ENCODE peak calls at places on chromosomes 16 and 17, in ten cellular contexts. J is bronchial epithelial cell; A is amniotic stem cell; O is EH; C is stimulated activated CD4-positive, alpha-beta T cell treated with anti-CD3 and anti-CD28 coated beads, Interleukin-1b, Interleukin-23, amount 100 ng/mL, for 1 hour; X is activated T-helper 1 cell treated with anti-CD3 and anti-CD28 coated beads, Interleukin-2, amount 50 U/mL, for 16 hours; S is activated CD4-positive, alpha-beta T cell treated with anti-CD3 and anti-CD28 coated beads for 48 hours; L is hippocampal formation; B is PC-9; I is iris pigment epithelial cell. U is an unnamed sample.

GRCh38 chr16:72990003-72990521 is 57.9 kb downstream of the ZFHX3 start:
- DNase-seq in J (no peak), A (peak; percentile 25), O (peak; percentile 96), C (no peak), X (no peak), S (no peak), L (no peak), B (peak; percentile 98), I (peak; percentile 75), U (peak; percentile 27)

GRCh38 chr17:16423226-16423872 is 8.0 kb downstream of the TRPV2 start:
- DNase-seq in J (no peak), A (no peak), O (no peak), C (no peak), X (no peak), S (no peak), L (no peak), B (no peak), I (no peak), U (no peak)

GRCh38 chr17:49239963-49240362 is 9.4 kb upstream of the PHOSPHO1 start:
- DNase-seq in J (no peak), A (no peak), O (peak; percentile 59), C (no peak), X (no peak), S (no peak), L (no peak), B (no peak), I (no peak), U (no peak)

GRCh38 chr16:20844054-20844453 is 37.7 kb downstream of the REXO5 start:
- DNase-seq in J (no peak), A (no peak), O (no peak), C (no peak), X (no peak), S (no peak), L (no peak), B (no peak), I (peak; percentile 21), U (no peak)

GRCh38 chr17:36494674-36495073 is 8.2 kb downstream of the ZNHIT3 start:
- DNase-seq in J (no peak), A (no peak), O (no peak), C (no peak), X (no peak), S (no peak), L (no peak), B (no peak), I (no peak), U (no peak)

GRCh38 chr16:75044800-75045361 is 46.1 kb downstream of the ZNRF1 start:
- DNase-seq in J (no peak), A (no peak), O (peak; percentile 83), C (no peak), X (no peak), S (no peak), L (no peak), B (peak; percentile 96), I (peak; percentile 59), U (no peak)

GRCh38 chr17:14469971-14470370 is 169.1 kb downstream of the HS3ST3B1 start:
- DNase-seq in J (no peak), A (no peak), O (no peak), C (no peak), X (no peak), S (no peak), L (no peak), B (no peak), I (no peak), U (no peak)

GRCh38 chr17:53662608-53663007 is 160.1 kb upstream of the KIF2B start:
- DNase-seq in J (no peak), A (no peak), O (no peak), C (no peak), X (no peak), S (no peak), L (no peak), B (no peak), I (no peak), U (no peak)

GRCh38 chr17:17403899-17404576 is 72.8 kb upstream of the MED9 start:
- DNase-seq in J (no peak), A (no peak), O (no peak), C (peak; percentile 23), X (peak; percentile 16), S (peak; percentile 48), L (no peak), B (no peak), I (no peak), U (no peak)

GRCh38 chr17:67829331-67829730 is 4.0 kb downstream of the BPTF start:
- DNase-seq in J (peak; percentile 70), A (no peak), O (no peak), C (no peak), X (no peak), S (peak; percentile 63), L (no peak), B (no peak), I (no peak), U (no peak)

GRCh38 chr17:57539528-57540301 is 205.4 kb downstream of the CCDC182 start:
- DNase-seq in J (no peak), A (no peak), O (no peak), C (no peak), X (no peak), S (no peak), L (no peak), B (no peak), I (no peak), U (no peak)

GRCh38 chr17:76539631-76540271 is at the start of gene PRCD:
- DNase-seq in J (no peak), A (no peak), O (no peak), C (no peak), X (no peak), S (no peak), L (no peak), B (no peak), I (no peak), U (no peak)

GRCh38 chr17:43875476-43876147 is 28.6 kb downstream of the CD300LG start:
- DNase-seq in J (no peak), A (no peak), O (no peak), C (no peak), X (no peak), S (no peak), L (no peak), B (no peak), I (no peak), U (no peak)

GRCh38 chr17:80295146-80295545 is 34.5 kb downstream of the RNF213 start:
- DNase-seq in J (no peak), A (no peak), O (no peak), C (no peak), X (no peak), S (no peak), L (no peak), B (no peak), I (no peak), U (no peak)

GRCh38 chr17:38456031-38456815 is 28.0 kb downstream of the ARHGAP23 start:
- DNase-seq in J (no peak), A (no peak), O (peak; percentile 28), C (no peak), X (no peak), S (no peak), L (no peak), B (no peak), I (no peak), U (no peak)

GRCh38 chr16:85963746-85964370 is 64.9 kb downstream of the IRF8 start:
- DNase-seq in J (no peak), A (no peak), O (peak; percentile 22), C (no peak), X (no peak), S (no peak), L (no peak), B (no peak), I (peak; percentile 30), U (no peak)

GRCh38 chr17:55680983-55681382 is 41.7 kb downstream of the TMEM100 start:
- DNase-seq in J (no peak), A (no peak), O (no peak), C (no peak), X (no peak), S (no peak), L (no peak), B (no peak), I (no peak), U (no peak)

GRCh38 chr16:1503110-1503955 is 10.2 kb downstream of the TELO2 start:
- DNase-seq in J (no peak), A (no peak), O (no peak), C (no peak), X (no peak), S (no peak), L (no peak), B (no peak), I (no peak), U (no peak)

GRCh38 chr16:78375055-78375679 is 275.7 kb downstream of the WWOX start:
- DNase-seq in J (no peak), A (no peak), O (no peak), C (no peak), X (no peak), S (no peak), L (no peak), B (no peak), I (no peak), U (no peak)

GRCh38 chr16:27448531-27449433 is 46.8 kb downstream of the IL21R start:
- DNase-seq in J (no peak), A (no peak), O (no peak), C (no peak), X (no peak), S (no peak), L (no peak), B (no peak), I (no peak), U (no peak)

GRCh38 chr16:16879567-16880251 is 500.8 kb downstream of the NPIPA7 start:
- DNase-seq in J (no peak), A (no peak), O (no peak), C (no peak), X (no peak), S (no peak), L (no peak), B (no peak), I (no peak), U (no peak)

GRCh38 chr16:1677339-1677738 is 740 bp upstream of the JPT2 start:
- DNase-seq in J (no peak), A (no peak), O (no peak), C (no peak), X (no peak), S (no peak), L (no peak), B (no peak), I (no peak), U (no peak)

GRCh38 chr16:67279296-67280089 is at the start of gene PLEKHG4:
- DNase-seq in J (peak; percentile 46), A (peak; percentile 31), O (peak; percentile 76), C (peak; percentile 69), X (peak; percentile 78), S (peak; percentile 89), L (peak; percentile 0), B (peak; percentile 58), I (peak; percentile 62), U (peak; percentile 40)

GRCh38 chr17:29066053-29066452 is 23.1 kb downstream of the PIPOX start:
- DNase-seq in J (no peak), A (no peak), O (no peak), C (no peak), X (no peak), S (no peak), L (no peak), B (no peak), I (no peak), U (no peak)

GRCh38 chr17:45150911-45151809 is 2.9 kb downstream of the HEXIM1 start:
- DNase-seq in J (no peak), A (no peak), O (peak; percentile 44), C (no peak), X (no peak), S (no peak), L (no peak), B (no peak), I (no peak), U (no peak)

GRCh38 chr17:16007439-16007838 is 7.8 kb downstream of the TTC19 start:
- DNase-seq in J (no peak), A (no peak), O (no peak), C (no peak), X (no peak), S (peak; percentile 14), L (no peak), B (no peak), I (no peak), U (no peak)

GRCh38 chr17:79654960-79655382 is 44.1 kb upstream of the RBFOX3 start:
- DNase-seq in J (no peak), A (no peak), O (no peak), C (no peak), X (no peak), S (no peak), L (no peak), B (no peak), I (no peak), U (no peak)

GRCh38 chr16:23254338-23254737 is 47.8 kb upstream of the SCNN1B start:
- DNase-seq in J (no peak), A (no peak), O (peak; percentile 61), C (no peak), X (no peak), S (peak; percentile 6), L (no peak), B (peak; percentile 93), I (peak; percentile 73), U (no peak)